ENCODE peak calls at places on chromosomes 1 and 21, in four cellular contexts. E is transverse colon, L is mucosa of descending colon, X is astrocyte of the spinal cord. M is an unnamed sample.

GRCh38 chr1:182698977-182699672 is 14.7 kb upstream of the RGS8 start:
- DNase-seq in E (no peak), L (no peak), X (no peak), M (no peak)

GRCh38 chr21:28464988-28465387 is 527.7 kb downstream of the LTN1 start:
- DNase-seq in E (no peak), L (no peak), X (no peak), M (no peak)

GRCh38 chr21:43361127-43361492 is 65.8 kb downstream of the SIK1 start:
- DNase-seq in E (peak), L (peak), X (no peak), M (peak)

GRCh38 chr1:88398338-88398737 is 285.7 kb upstream of the PKN2 start:
- DNase-seq in E (no peak), L (no peak), X (no peak), M (no peak)

GRCh38 chr1:86487131-86487804 is 18.5 kb downstream of the CLCA1 start:
- DNase-seq in E (no peak), L (no peak), X (peak), M (peak)

GRCh38 chr21:42486551-42486950 is 9.5 kb downstream of the RSPH1 start:
- DNase-seq in E (no peak), L (no peak), X (no peak), M (no peak)

GRCh38 chr1:147919881-147920280 is 8.3 kb upstream of the GPR89B start:
- DNase-seq in E (no peak), L (no peak), X (no peak), M (no peak)

GRCh38 chr1:92445865-92446264 is 40.9 kb downstream of the GFI1 start:
- DNase-seq in E (no peak), L (no peak), X (no peak), M (no peak)

GRCh38 chr1:20365421-20366075 is 74.9 kb downstream of the VWA5B1 start:
- DNase-seq in E (no peak), L (no peak), X (no peak), M (no peak)

GRCh38 chr1:154263465-154264332 is 8.7 kb upstream of the HAX1 start:
- DNase-seq in E (no peak), L (no peak), X (no peak), M (no peak)

GRCh38 chr21:46116846-46117585 is 19.1 kb downstream of the COL6A2 start:
- DNase-seq in E (peak), L (peak), X (no peak), M (no peak)

GRCh38 chr1:150022357-150022756 is 11.8 kb upstream of the OTUD7B start:
- DNase-seq in E (no peak), L (peak), X (no peak), M (no peak)

GRCh38 chr1:32470991-32471694 is 6.3 kb downstream of the ZBTB8B start:
- DNase-seq in E (no peak), L (no peak), X (no peak), M (no peak)

GRCh38 chr1:148307583-148308185 is 155.6 kb upstream of the NBPF11 start:
- DNase-seq in E (no peak), L (no peak), X (no peak), M (no peak)

GRCh38 chr1:82366694-82367093 is 566.0 kb downstream of the ADGRL2 start:
- DNase-seq in E (no peak), L (no peak), X (no peak), M (no peak)

GRCh38 chr1:8702121-8702520 is 115.3 kb downstream of the RERE start:
- DNase-seq in E (peak), L (peak), X (peak), M (peak)

GRCh38 chr1:20426923-20427322 is 59.1 kb downstream of the CAMK2N1 start:
- DNase-seq in E (no peak), L (no peak), X (peak), M (peak)

GRCh38 chr1:217425528-217425927 is 205.4 kb downstream of the GPATCH2 start:
- DNase-seq in E (no peak), L (no peak), X (no peak), M (no peak)

GRCh38 chr1:111503585-111504060 is at the start of the genes ADORA3 and TMIGD3:
- DNase-seq in E (peak), L (no peak), X (no peak), M (no peak)

GRCh38 chr1:152995838-152996237 is 5.7 kb upstream of the SPRR3 start:
- DNase-seq in E (no peak), L (no peak), X (no peak), M (no peak)

GRCh38 chr21:37636152-37636860 is 269.7 kb downstream of the DYRK1A start:
- DNase-seq in E (no peak), L (no peak), X (peak), M (peak)

GRCh38 chr1:240968864-240969263 is 356.9 kb upstream of the GREM2 start:
- DNase-seq in E (no peak), L (no peak), X (no peak), M (no peak)

GRCh38 chr1:79252598-79252997 is 246.1 kb upstream of the ADGRL4 start:
- DNase-seq in E (no peak), L (no peak), X (no peak), M (no peak)

GRCh38 chr1:154493276-154493675 is 8.7 kb upstream of the TDRD10 start:
- DNase-seq in E (peak), L (peak), X (no peak), M (no peak)

GRCh38 chr1:202221911-202222909 is 28.6 kb downstream of the LGR6 start:
- DNase-seq in E (no peak), L (no peak), X (no peak), M (no peak)

GRCh38 chr1:93685918-93686317 is 4.3 kb upstream of the BCAR3 start:
- DNase-seq in E (no peak), L (no peak), X (no peak), M (no peak)

GRCh38 chr21:8993284-8993942 is 1528.0 kb upstream of the TPTE start:
- DNase-seq in E (no peak), L (no peak), X (no peak), M (no peak)

GRCh38 chr21:15222711-15223110 is 157.9 kb upstream of the NRIP1 start:
- DNase-seq in E (no peak), L (no peak), X (peak), M (no peak)

GRCh38 chr1:206540044-206540758 is 32.9 kb downstream of the RASSF5 start:
- DNase-seq in E (peak), L (peak), X (no peak), M (no peak)

GRCh38 chr1:183126528-183126927 is 59.5 kb upstream of the LAMC2 start:
- DNase-seq in E (no peak), L (no peak), X (no peak), M (peak)

GRCh38 chr1:5650283-5651026 is 341.8 kb downstream of the NPHP4 start:
- DNase-seq in E (no peak), L (no peak), X (no peak), M (no peak)

GRCh38 chr21:38486705-38487104 is 11.6 kb downstream of the ERG start:
- DNase-seq in E (no peak), L (no peak), X (no peak), M (no peak)

GRCh38 chr1:109984190-109984455 is 442 bp upstream of the AHCYL1 start:
- DNase-seq in E (no peak), L (no peak), X (no peak), M (peak)

GRCh38 chr1:18965206-18966173 is 9.0 kb upstream of the IFFO2 start:
- DNase-seq in E (no peak), L (no peak), X (no peak), M (peak)

DNA sequence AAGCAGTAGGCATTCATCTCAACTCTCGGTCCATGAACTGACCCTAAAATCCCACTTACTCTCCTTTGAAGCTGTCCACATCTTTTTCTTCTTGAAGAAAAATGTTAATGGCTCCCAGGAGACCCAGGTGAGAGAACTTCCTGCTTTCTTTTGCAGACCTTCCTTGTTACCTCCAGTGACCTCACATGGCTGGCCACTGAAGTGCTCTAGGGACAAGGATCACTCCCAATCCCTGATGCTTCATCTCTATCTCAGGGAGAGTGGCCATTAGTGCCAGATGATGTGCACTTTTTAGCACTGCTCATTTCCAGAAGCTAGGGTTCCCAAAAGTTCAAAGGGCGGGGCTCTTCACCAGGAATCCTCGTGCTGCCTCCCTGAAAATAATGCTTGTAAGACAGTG is 16.2 kb downstream of the PLXNA2 start:
- DNase-seq in E (no peak), L (no peak), X (no peak), M (no peak)
- H3K4me3 ChIP-seq in E (no peak), L (no peak), X (no peak), M (no peak)

GRCh38 chr1:156691665-156692408 is 13.5 kb downstream of the CRABP2 start:
- DNase-seq in E (no peak), L (no peak), X (peak), M (peak)
- TF ChIP-seq CTCF in E (no peak), L (no peak), X (peak), M (peak)

DNA sequence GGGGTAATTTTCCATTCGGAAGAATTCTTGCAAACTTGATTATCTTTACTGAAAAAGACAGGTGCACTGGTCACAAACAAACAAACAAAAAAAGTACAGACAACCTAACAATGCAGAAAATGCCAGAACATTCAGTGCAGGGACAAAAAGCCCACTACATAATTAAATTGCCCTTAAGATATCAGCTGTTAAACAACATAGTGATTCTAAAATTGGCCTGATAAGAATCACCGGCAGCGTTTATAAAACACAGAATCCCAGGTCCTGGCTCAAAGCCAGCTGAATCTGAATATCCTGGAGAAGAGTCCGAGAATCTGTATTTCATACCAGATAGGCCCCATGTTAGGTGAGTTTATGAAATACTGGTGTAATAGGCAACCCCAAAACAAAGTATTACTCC is 6.1 kb downstream of the PLPP3 start:
- DNase-seq in E (no peak), L (no peak), X (no peak), M (no peak)
- H3K4me3 ChIP-seq in E (no peak), L (no peak), X (no peak), M (no peak)

GRCh38 chr1:228457396-228458176 is 29.6 kb upstream of the RNF187 start:
- DNase-seq in E (peak), L (peak), X (peak), M (peak)
- TF ChIP-seq CTCF in E (peak), L (no peak), X (peak), M (peak)

GRCh38 chr1:211752317-211752716 is 76.9 kb upstream of the NEK2 start:
- DNase-seq in E (no peak), L (no peak), X (no peak), M (no peak)

GRCh38 chr1:211751438-211751837 is 76.0 kb upstream of the NEK2 start:
- DNase-seq in E (no peak), L (no peak), X (no peak), M (no peak)

GRCh38 chr1:211756471-211757020 is 74.0 kb downstream of the LPGAT1 start:
- DNase-seq in E (no peak), L (no peak), X (no peak), M (no peak)

GRCh38 chr1:211752951-211753486 is 77.5 kb downstream of the LPGAT1 start:
- DNase-seq in E (no peak), L (no peak), X (no peak), M (peak)

GRCh38 chr1:211753649-211754251 is 76.8 kb downstream of the LPGAT1 start:
- DNase-seq in E (no peak), L (no peak), X (no peak), M (no peak)
- H3K4me3 ChIP-seq in E (no peak), L (no peak), X (no peak), M (no peak)

GRCh38 chr1:186839077-186839400 is 10.3 kb downstream of the PLA2G4A start:
- DNase-seq in E (no peak), L (no peak), X (no peak), M (peak)

GRCh38 chr1:186835448-186835847 is 6.7 kb downstream of the PLA2G4A start:
- DNase-seq in E (no peak), L (no peak), X (no peak), M (no peak)

GRCh38 chr1:186841599-186841998 is 12.8 kb downstream of the PLA2G4A start:
- DNase-seq in E (no peak), L (no peak), X (no peak), M (peak)

GRCh38 chr1:186842547-186842946 is 13.8 kb downstream of the PLA2G4A start:
- DNase-seq in E (no peak), L (no peak), X (no peak), M (no peak)

DNA sequence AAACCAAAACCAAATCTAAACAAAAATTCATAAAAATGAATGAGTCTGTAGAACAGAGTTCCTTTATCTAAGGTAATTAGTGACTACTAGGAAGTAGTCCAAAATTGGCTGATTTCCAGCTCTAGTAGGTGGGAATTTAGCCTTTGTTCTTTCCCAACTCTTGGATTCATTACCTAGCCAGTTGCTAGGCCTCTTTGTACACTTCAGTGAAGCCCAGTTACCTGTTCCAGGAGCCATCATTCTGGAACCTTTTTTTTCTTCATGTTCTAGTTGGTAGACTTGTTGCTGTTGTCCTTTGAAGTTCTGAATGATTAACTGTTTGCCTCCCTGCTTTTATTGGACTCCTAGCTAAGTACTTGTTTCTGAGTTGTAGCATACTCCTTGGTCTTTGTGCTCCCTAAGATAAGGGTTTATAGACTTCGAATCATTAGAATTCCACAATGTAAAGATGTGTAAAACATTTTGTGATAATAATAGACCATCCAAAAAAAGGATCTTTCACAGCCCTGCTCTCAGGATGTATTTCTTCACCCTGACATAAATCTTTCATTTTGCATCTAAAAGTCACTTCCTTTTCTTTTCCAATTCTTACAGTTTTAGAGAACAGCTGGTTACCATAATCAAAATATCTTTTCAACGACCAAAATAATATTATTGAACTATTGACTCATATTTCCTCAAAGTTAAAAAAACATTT is 9.8 kb downstream of the PLA2G4A start:
- DNase-seq in E (no peak), L (no peak), X (no peak), M (no peak)
- TF ChIP-seq CTCF in E (no peak), L (no peak), X (no peak), M (no peak)

DNA sequence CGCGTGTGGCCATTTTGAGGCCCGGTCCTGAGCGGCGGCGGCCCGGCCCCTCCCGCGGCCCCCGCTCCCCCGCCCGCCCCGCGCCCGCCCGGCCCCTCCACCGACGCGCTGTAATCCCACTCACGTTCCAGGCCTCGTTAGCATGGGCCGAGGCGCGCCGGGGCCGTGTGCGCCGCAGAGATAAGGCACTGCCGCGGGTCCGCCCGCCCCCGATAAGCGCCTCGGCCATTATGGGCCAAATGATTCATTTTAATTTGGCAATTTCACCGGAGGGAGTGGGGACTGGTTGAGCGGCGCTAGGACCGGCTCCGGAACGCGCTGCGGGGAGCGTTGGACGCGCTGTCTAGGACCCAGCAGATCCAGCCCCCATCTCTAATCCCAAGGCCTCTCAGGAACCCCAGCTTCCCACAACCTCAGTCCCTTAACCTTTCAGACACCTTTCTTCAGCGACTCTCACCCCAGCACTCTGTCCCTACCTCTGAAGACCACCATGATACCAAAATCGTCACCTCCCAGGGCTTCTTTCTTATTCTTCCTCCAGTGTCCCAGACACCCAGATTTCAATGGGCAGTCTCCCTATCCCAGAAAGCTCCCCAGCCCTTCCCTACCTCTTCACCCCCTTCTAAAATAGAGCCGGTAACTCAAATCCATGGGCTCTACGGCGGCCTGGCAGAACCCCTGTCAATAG is at the start of gene TAL1:
- DNase-seq in E (no peak), L (no peak), X (no peak), M (no peak)
- H3K4me3 ChIP-seq in E (peak), L (no peak), X (peak), M (peak)

DNA sequence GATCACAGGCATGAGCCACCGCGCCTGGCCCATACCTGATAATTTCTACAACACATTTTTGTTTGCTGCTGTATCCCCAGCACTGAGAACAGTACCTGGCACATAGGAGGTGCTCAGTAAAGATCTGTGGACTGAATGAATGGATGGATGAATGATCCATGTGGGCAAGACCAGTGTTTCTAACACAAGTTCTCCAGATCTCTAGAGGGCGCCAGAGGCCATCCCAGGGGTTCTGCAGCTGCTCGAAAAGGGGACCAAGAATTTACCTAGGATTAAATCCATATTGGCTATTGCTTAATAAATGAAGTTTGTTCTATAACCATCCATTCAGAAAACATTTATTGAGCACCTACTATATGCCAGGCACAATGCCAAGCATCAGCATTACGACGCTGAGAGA is 167.7 kb downstream of the ACTL8 start:
- DNase-seq in E (peak), L (peak), X (no peak), M (peak)
- TF ChIP-seq CTCF in E (peak), L (peak), X (peak), M (peak)

DNA sequence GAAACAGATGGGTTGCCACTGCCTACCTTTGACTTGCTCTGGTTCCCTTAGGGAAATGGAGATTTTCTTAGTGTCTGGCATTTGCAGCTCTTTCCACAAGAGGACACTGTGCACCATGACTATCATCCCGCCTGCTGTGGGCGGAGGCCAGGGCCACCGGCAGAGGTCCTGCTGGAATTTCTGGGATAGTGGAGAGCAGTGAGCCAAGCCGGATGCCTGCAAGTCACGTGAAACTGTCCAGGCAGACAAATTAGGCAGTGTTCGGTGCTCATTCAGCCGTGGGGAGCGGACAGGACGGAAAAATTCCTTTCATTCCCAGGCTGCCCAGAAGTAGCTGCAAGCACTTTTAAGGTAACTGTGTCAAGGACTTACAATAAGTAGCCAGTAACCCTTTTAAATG is 43.4 kb downstream of the IGSF5 start:
- DNase-seq in E (peak), L (peak), X (peak), M (peak)
- H3K4me3 ChIP-seq in E (no peak), L (no peak), X (no peak), M (no peak)

GRCh38 chr1:161177112-161177935 is at the start of gene B4GALT3:
- DNase-seq in E (peak), L (peak), X (peak), M (peak)
- TF ChIP-seq CTCF in E (no peak), L (no peak), X (no peak), M (no peak)

M was measured in choroid plexus epithelial cell.